ENCODE peak calls at places on chromosome 6, in ten cellular contexts. One of them, this sample, is unnamed.

GRCh38 chr6:166591961-166592520 is 5.6 kb upstream of the RAMACL start:
- DNase-seq in omental fat pad: no peak
- DNase-seq in progenitor cell of endocrine pancreas: no peak
- DNase-seq in Calu3: no peak
- DNase-seq in stimulated activated CD4-positive, alpha-beta T cell treated with anti-CD3 and anti-CD28 coated beads, Interleukin-15, amount 100 ng/mL, for 1 hour: no peak
- DNase-seq in MV-4-11: no peak
- DNase-seq in T-helper 17 cell: no peak
- DNase-seq in islet precursor cell: peak
- DNase-seq in central memory CD4-positive, alpha-beta T cell: no peak
- DNase-seq in occipital lobe: no peak
- DNase-seq in this sample: no peak

GRCh38 chr6:8828376-8828775 is 393.0 kb upstream of the SLC35B3 start:
- DNase-seq in omental fat pad: no peak
- DNase-seq in progenitor cell of endocrine pancreas: no peak
- DNase-seq in Calu3: no peak
- DNase-seq in stimulated activated CD4-positive, alpha-beta T cell treated with anti-CD3 and anti-CD28 coated beads, Interleukin-15, amount 100 ng/mL, for 1 hour: no peak
- DNase-seq in MV-4-11: no peak
- DNase-seq in T-helper 17 cell: no peak
- DNase-seq in islet precursor cell: no peak
- DNase-seq in central memory CD4-positive, alpha-beta T cell: no peak
- DNase-seq in occipital lobe: no peak
- DNase-seq in this sample: no peak

GRCh38 chr6:42120895-42121865 is 21.2 kb downstream of the C6orf132 start:
- DNase-seq in omental fat pad: no peak
- DNase-seq in progenitor cell of endocrine pancreas: no peak
- DNase-seq in Calu3: peak
- DNase-seq in stimulated activated CD4-positive, alpha-beta T cell treated with anti-CD3 and anti-CD28 coated beads, Interleukin-15, amount 100 ng/mL, for 1 hour: no peak
- DNase-seq in MV-4-11: no peak
- DNase-seq in T-helper 17 cell: no peak
- DNase-seq in islet precursor cell: peak
- DNase-seq in central memory CD4-positive, alpha-beta T cell: no peak
- DNase-seq in occipital lobe: no peak
- DNase-seq in this sample: no peak

GRCh38 chr6:74467533-74468215 is 738.2 kb downstream of the COL12A1 start:
- DNase-seq in omental fat pad: no peak
- DNase-seq in progenitor cell of endocrine pancreas: no peak
- DNase-seq in Calu3: no peak
- DNase-seq in stimulated activated CD4-positive, alpha-beta T cell treated with anti-CD3 and anti-CD28 coated beads, Interleukin-15, amount 100 ng/mL, for 1 hour: no peak
- DNase-seq in MV-4-11: no peak
- DNase-seq in T-helper 17 cell: no peak
- DNase-seq in islet precursor cell: no peak
- DNase-seq in central memory CD4-positive, alpha-beta T cell: no peak
- DNase-seq in occipital lobe: no peak
- DNase-seq in this sample: no peak

GRCh38 chr6:147106759-147107401 is 97.3 kb upstream of the STXBP5 start:
- DNase-seq in omental fat pad: no peak
- DNase-seq in progenitor cell of endocrine pancreas: no peak
- DNase-seq in Calu3: no peak
- DNase-seq in stimulated activated CD4-positive, alpha-beta T cell treated with anti-CD3 and anti-CD28 coated beads, Interleukin-15, amount 100 ng/mL, for 1 hour: no peak
- DNase-seq in MV-4-11: peak
- DNase-seq in T-helper 17 cell: no peak
- DNase-seq in islet precursor cell: no peak
- DNase-seq in central memory CD4-positive, alpha-beta T cell: no peak
- DNase-seq in occipital lobe: no peak
- DNase-seq in this sample: peak

GRCh38 chr6:21180155-21180554 is 413.4 kb upstream of the SOX4 start:
- DNase-seq in omental fat pad: no peak
- DNase-seq in progenitor cell of endocrine pancreas: no peak
- DNase-seq in Calu3: no peak
- DNase-seq in stimulated activated CD4-positive, alpha-beta T cell treated with anti-CD3 and anti-CD28 coated beads, Interleukin-15, amount 100 ng/mL, for 1 hour: no peak
- DNase-seq in MV-4-11: no peak
- DNase-seq in T-helper 17 cell: no peak
- DNase-seq in islet precursor cell: no peak
- DNase-seq in central memory CD4-positive, alpha-beta T cell: no peak
- DNase-seq in occipital lobe: no peak
- DNase-seq in this sample: no peak

GRCh38 chr6:7254980-7255825 is 57.8 kb downstream of the SSR1 start:
- DNase-seq in omental fat pad: no peak
- DNase-seq in progenitor cell of endocrine pancreas: no peak
- DNase-seq in Calu3: no peak
- DNase-seq in stimulated activated CD4-positive, alpha-beta T cell treated with anti-CD3 and anti-CD28 coated beads, Interleukin-15, amount 100 ng/mL, for 1 hour: no peak
- DNase-seq in MV-4-11: peak
- DNase-seq in T-helper 17 cell: no peak
- DNase-seq in islet precursor cell: peak
- DNase-seq in central memory CD4-positive, alpha-beta T cell: no peak
- DNase-seq in occipital lobe: no peak
- DNase-seq in this sample: no peak

GRCh38 chr6:41602422-41602743 is 35.9 kb upstream of the MDFI start:
- DNase-seq in omental fat pad: no peak
- DNase-seq in progenitor cell of endocrine pancreas: no peak
- DNase-seq in Calu3: no peak
- DNase-seq in stimulated activated CD4-positive, alpha-beta T cell treated with anti-CD3 and anti-CD28 coated beads, Interleukin-15, amount 100 ng/mL, for 1 hour: no peak
- DNase-seq in MV-4-11: no peak
- DNase-seq in T-helper 17 cell: no peak
- DNase-seq in islet precursor cell: no peak
- DNase-seq in central memory CD4-positive, alpha-beta T cell: no peak
- DNase-seq in occipital lobe: no peak
- DNase-seq in this sample: no peak

GRCh38 chr6:36123270-36124139 is 6.8 kb upstream of the MAPK13 start:
- DNase-seq in omental fat pad: peak
- DNase-seq in progenitor cell of endocrine pancreas: peak
- DNase-seq in Calu3: peak
- DNase-seq in stimulated activated CD4-positive, alpha-beta T cell treated with anti-CD3 and anti-CD28 coated beads, Interleukin-15, amount 100 ng/mL, for 1 hour: peak
- DNase-seq in MV-4-11: peak
- DNase-seq in T-helper 17 cell: peak
- DNase-seq in islet precursor cell: peak
- DNase-seq in central memory CD4-positive, alpha-beta T cell: peak
- DNase-seq in occipital lobe: peak
- DNase-seq in this sample: peak

GRCh38 chr6:5308066-5308465 is 46.8 kb downstream of the FARS2 start:
- DNase-seq in omental fat pad: no peak
- DNase-seq in progenitor cell of endocrine pancreas: no peak
- DNase-seq in Calu3: no peak
- DNase-seq in stimulated activated CD4-positive, alpha-beta T cell treated with anti-CD3 and anti-CD28 coated beads, Interleukin-15, amount 100 ng/mL, for 1 hour: no peak
- DNase-seq in MV-4-11: no peak
- DNase-seq in T-helper 17 cell: no peak
- DNase-seq in islet precursor cell: no peak
- DNase-seq in central memory CD4-positive, alpha-beta T cell: no peak
- DNase-seq in occipital lobe: no peak
- DNase-seq in this sample: no peak

GRCh38 chr6:133697666-133698065 is 191.2 kb upstream of the TCF21 start:
- DNase-seq in omental fat pad: no peak
- DNase-seq in progenitor cell of endocrine pancreas: no peak
- DNase-seq in Calu3: no peak
- DNase-seq in stimulated activated CD4-positive, alpha-beta T cell treated with anti-CD3 and anti-CD28 coated beads, Interleukin-15, amount 100 ng/mL, for 1 hour: no peak
- DNase-seq in MV-4-11: no peak
- DNase-seq in T-helper 17 cell: no peak
- DNase-seq in islet precursor cell: no peak
- DNase-seq in central memory CD4-positive, alpha-beta T cell: no peak
- DNase-seq in occipital lobe: no peak
- DNase-seq in this sample: no peak

GRCh38 chr6:75735491-75736186 is 13.4 kb upstream of the MYO6 start:
- DNase-seq in omental fat pad: no peak
- DNase-seq in progenitor cell of endocrine pancreas: no peak
- DNase-seq in Calu3: peak
- DNase-seq in stimulated activated CD4-positive, alpha-beta T cell treated with anti-CD3 and anti-CD28 coated beads, Interleukin-15, amount 100 ng/mL, for 1 hour: no peak
- DNase-seq in MV-4-11: peak
- DNase-seq in T-helper 17 cell: no peak
- DNase-seq in islet precursor cell: no peak
- DNase-seq in central memory CD4-positive, alpha-beta T cell: no peak
- DNase-seq in occipital lobe: no peak
- DNase-seq in this sample: peak

GRCh38 chr6:88626460-88626859 is 337.0 kb downstream of the RNGTT start:
- DNase-seq in omental fat pad: no peak
- DNase-seq in progenitor cell of endocrine pancreas: no peak
- DNase-seq in Calu3: no peak
- DNase-seq in stimulated activated CD4-positive, alpha-beta T cell treated with anti-CD3 and anti-CD28 coated beads, Interleukin-15, amount 100 ng/mL, for 1 hour: no peak
- DNase-seq in MV-4-11: no peak
- DNase-seq in T-helper 17 cell: no peak
- DNase-seq in islet precursor cell: no peak
- DNase-seq in central memory CD4-positive, alpha-beta T cell: no peak
- DNase-seq in occipital lobe: no peak
- DNase-seq in this sample: no peak

This sample was measured in hepatocyte.